ENCODE peak calls at places on chromosomes 16 and 17, in six cellular contexts. D is effector CD4-positive, alpha-beta T cell; V is T follicular helper cell; O is HT1080; J is mucosa of descending colon; N is stimulated activated CD4-positive, alpha-beta T cell treated with anti-CD3 and anti-CD28 coated beads, Interleukin-1b, Interleukin-23, amount 100 ng/mL, for 24 hours. C is an unnamed sample.

GRCh38 chr17:47708864-47709541 is 15.0 kb downstream of the TBKBP1 start:
- DNase-seq in D (no peak), V (no peak), O (no peak), J (peak; percentile 59), N (no peak), C (no peak)

GRCh38 chr17:74601944-74602572 is 10.0 kb upstream of the CD300LD start:
- DNase-seq in D (no peak), V (no peak), O (peak; percentile 10), J (no peak), N (no peak), C (no peak)

GRCh38 chr17:76399175-76400172 is 15.1 kb downstream of the SPHK1 start:
- DNase-seq in D (no peak), V (no peak), O (no peak), J (no peak), N (no peak), C (no peak)

GRCh38 chr17:68804777-68805176 is 150.4 kb downstream of the ABCA8 start:
- DNase-seq in D (no peak), V (no peak), O (no peak), J (no peak), N (no peak), C (no peak)

GRCh38 chr16:84611041-84611440 is 6.8 kb downstream of the COTL1 start:
- DNase-seq in D (no peak), V (no peak), O (no peak), J (no peak), N (no peak), C (no peak)

GRCh38 chr17:30234954-30235353 is 543 bp downstream of the SLC6A4 start:
- DNase-seq in D (no peak), V (no peak), O (no peak), J (no peak), N (no peak), C (no peak)

GRCh38 chr17:80649672-80650338 is 105.2 kb downstream of the RPTOR start:
- DNase-seq in D (peak; percentile 37), V (peak; percentile 19), O (peak; percentile 24), J (no peak), N (peak; percentile 83), C (peak; percentile 35)

GRCh38 chr17:63423251-63423950 is 22.7 kb downstream of the CYB561 start:
- DNase-seq in D (no peak), V (no peak), O (no peak), J (no peak), N (no peak), C (no peak)

GRCh38 chr17:34303606-34304005 is 15.6 kb upstream of the CCL8 start:
- DNase-seq in D (no peak), V (no peak), O (no peak), J (no peak), N (no peak), C (no peak)

GRCh38 chr16:66293932-66294331 is 72.6 kb upstream of the CDH5 start:
- DNase-seq in D (no peak), V (no peak), O (no peak), J (no peak), N (no peak), C (no peak)

GRCh38 chr16:57003439-57004386 is 14.4 kb downstream of the NLRC5 start:
- DNase-seq in D (no peak), V (no peak), O (no peak), J (no peak), N (no peak), C (no peak)

GRCh38 chr17:67245694-67246397 is 850 bp upstream of the HELZ start:
- DNase-seq in D (peak; percentile 48), V (peak; percentile 31), O (no peak), J (peak; percentile 75), N (peak; percentile 30), C (no peak)

GRCh38 chr16:63361032-63361624 is 1324.9 kb upstream of the CDH8 start:
- DNase-seq in D (no peak), V (no peak), O (peak; percentile 33), J (no peak), N (no peak), C (peak; percentile 23)

GRCh38 chr17:7835818-7836595 is 2.0 kb downstream of the KDM6B start:
- DNase-seq in D (peak; percentile 57), V (peak; percentile 52), O (peak; percentile 52), J (peak; percentile 89), N (no peak), C (no peak)